ENCODE peak calls at places on chromosome 15, in six cellular contexts. One of them, this sample, is unnamed.

GRCh38 chr15:79197285-79197684 is 85.2 kb upstream of the ANKRD34C start:
- DNase-seq in stimulated activated naive CD8-positive, alpha-beta T cell treated with anti-CD3 and anti-CD28 coated beads, Interleukin-15, amount 100 ng/mL, for 72 hours: no peak
- DNase-seq in NCI-H460: no peak
- DNase-seq in stimulated activated CD4-positive, alpha-beta T cell treated with anti-CD3 and anti-CD28 coated beads, Interleukin-4, amount 100 ng/mL, for 48 hours: no peak
- DNase-seq in lower lobe of right lung: no peak
- DNase-seq in CD4-positive, alpha-beta memory T cell: no peak
- DNase-seq in this sample: no peak

GRCh38 chr15:78987891-78988360 is 43.1 kb upstream of the CTSH start:
- DNase-seq in stimulated activated naive CD8-positive, alpha-beta T cell treated with anti-CD3 and anti-CD28 coated beads, Interleukin-15, amount 100 ng/mL, for 72 hours: no peak
- DNase-seq in NCI-H460: no peak
- DNase-seq in stimulated activated CD4-positive, alpha-beta T cell treated with anti-CD3 and anti-CD28 coated beads, Interleukin-4, amount 100 ng/mL, for 48 hours: no peak
- DNase-seq in lower lobe of right lung: peak
- DNase-seq in CD4-positive, alpha-beta memory T cell: no peak
- DNase-seq in this sample: no peak

GRCh38 chr15:66027268-66027806 is 158.0 kb downstream of the RAB11A start:
- DNase-seq in stimulated activated naive CD8-positive, alpha-beta T cell treated with anti-CD3 and anti-CD28 coated beads, Interleukin-15, amount 100 ng/mL, for 72 hours: no peak
- DNase-seq in NCI-H460: no peak
- DNase-seq in stimulated activated CD4-positive, alpha-beta T cell treated with anti-CD3 and anti-CD28 coated beads, Interleukin-4, amount 100 ng/mL, for 48 hours: no peak
- DNase-seq in lower lobe of right lung: no peak
- DNase-seq in CD4-positive, alpha-beta memory T cell: no peak
- DNase-seq in this sample: peak

GRCh38 chr15:80375968-80376891 is 28.0 kb upstream of the ARNT2 start:
- DNase-seq in stimulated activated naive CD8-positive, alpha-beta T cell treated with anti-CD3 and anti-CD28 coated beads, Interleukin-15, amount 100 ng/mL, for 72 hours: no peak
- DNase-seq in NCI-H460: no peak
- DNase-seq in stimulated activated CD4-positive, alpha-beta T cell treated with anti-CD3 and anti-CD28 coated beads, Interleukin-4, amount 100 ng/mL, for 48 hours: no peak
- DNase-seq in lower lobe of right lung: no peak
- DNase-seq in CD4-positive, alpha-beta memory T cell: no peak
- DNase-seq in this sample: no peak

GRCh38 chr15:33074942-33075341 is 119.6 kb downstream of the FMN1 start:
- DNase-seq in stimulated activated naive CD8-positive, alpha-beta T cell treated with anti-CD3 and anti-CD28 coated beads, Interleukin-15, amount 100 ng/mL, for 72 hours: no peak
- DNase-seq in NCI-H460: peak
- DNase-seq in stimulated activated CD4-positive, alpha-beta T cell treated with anti-CD3 and anti-CD28 coated beads, Interleukin-4, amount 100 ng/mL, for 48 hours: no peak
- DNase-seq in lower lobe of right lung: no peak
- DNase-seq in CD4-positive, alpha-beta memory T cell: no peak
- DNase-seq in this sample: no peak

GRCh38 chr15:33894193-33894592 is 74.1 kb upstream of the CHRM5 start:
- DNase-seq in stimulated activated naive CD8-positive, alpha-beta T cell treated with anti-CD3 and anti-CD28 coated beads, Interleukin-15, amount 100 ng/mL, for 72 hours: no peak
- DNase-seq in NCI-H460: no peak
- DNase-seq in stimulated activated CD4-positive, alpha-beta T cell treated with anti-CD3 and anti-CD28 coated beads, Interleukin-4, amount 100 ng/mL, for 48 hours: no peak
- DNase-seq in lower lobe of right lung: no peak
- DNase-seq in CD4-positive, alpha-beta memory T cell: no peak
- DNase-seq in this sample: no peak

GRCh38 chr15:70258369-70259029 is 160.8 kb upstream of the TLE3 start:
- DNase-seq in stimulated activated naive CD8-positive, alpha-beta T cell treated with anti-CD3 and anti-CD28 coated beads, Interleukin-15, amount 100 ng/mL, for 72 hours: peak
- DNase-seq in NCI-H460: no peak
- DNase-seq in stimulated activated CD4-positive, alpha-beta T cell treated with anti-CD3 and anti-CD28 coated beads, Interleukin-4, amount 100 ng/mL, for 48 hours: peak
- DNase-seq in lower lobe of right lung: peak
- DNase-seq in CD4-positive, alpha-beta memory T cell: peak
- DNase-seq in this sample: no peak

GRCh38 chr15:48361690-48362089 is 30.5 kb downstream of the DUT start:
- DNase-seq in stimulated activated naive CD8-positive, alpha-beta T cell treated with anti-CD3 and anti-CD28 coated beads, Interleukin-15, amount 100 ng/mL, for 72 hours: no peak
- DNase-seq in NCI-H460: no peak
- DNase-seq in stimulated activated CD4-positive, alpha-beta T cell treated with anti-CD3 and anti-CD28 coated beads, Interleukin-4, amount 100 ng/mL, for 48 hours: no peak
- DNase-seq in lower lobe of right lung: no peak
- DNase-seq in CD4-positive, alpha-beta memory T cell: no peak
- DNase-seq in this sample: no peak

GRCh38 chr15:97966924-97967620 is 6.6 kb downstream of the ARRDC4 start:
- DNase-seq in stimulated activated naive CD8-positive, alpha-beta T cell treated with anti-CD3 and anti-CD28 coated beads, Interleukin-15, amount 100 ng/mL, for 72 hours: no peak
- DNase-seq in NCI-H460: no peak
- DNase-seq in stimulated activated CD4-positive, alpha-beta T cell treated with anti-CD3 and anti-CD28 coated beads, Interleukin-4, amount 100 ng/mL, for 48 hours: no peak
- DNase-seq in lower lobe of right lung: no peak
- DNase-seq in CD4-positive, alpha-beta memory T cell: no peak
- DNase-seq in this sample: no peak

GRCh38 chr15:31605467-31605931 is 278.9 kb downstream of the KLF13 start:
- DNase-seq in stimulated activated naive CD8-positive, alpha-beta T cell treated with anti-CD3 and anti-CD28 coated beads, Interleukin-15, amount 100 ng/mL, for 72 hours: no peak
- DNase-seq in NCI-H460: no peak
- DNase-seq in stimulated activated CD4-positive, alpha-beta T cell treated with anti-CD3 and anti-CD28 coated beads, Interleukin-4, amount 100 ng/mL, for 48 hours: no peak
- DNase-seq in lower lobe of right lung: no peak
- DNase-seq in CD4-positive, alpha-beta memory T cell: no peak
- DNase-seq in this sample: peak

GRCh38 chr15:59185725-59186124 is 20.9 kb upstream of the LDHAL6B start:
- DNase-seq in stimulated activated naive CD8-positive, alpha-beta T cell treated with anti-CD3 and anti-CD28 coated beads, Interleukin-15, amount 100 ng/mL, for 72 hours: no peak
- DNase-seq in NCI-H460: no peak
- DNase-seq in stimulated activated CD4-positive, alpha-beta T cell treated with anti-CD3 and anti-CD28 coated beads, Interleukin-4, amount 100 ng/mL, for 48 hours: no peak
- DNase-seq in lower lobe of right lung: no peak
- DNase-seq in CD4-positive, alpha-beta memory T cell: no peak
- DNase-seq in this sample: no peak

GRCh38 chr15:73683624-73684536 is at the start of gene CD276:
- DNase-seq in stimulated activated naive CD8-positive, alpha-beta T cell treated with anti-CD3 and anti-CD28 coated beads, Interleukin-15, amount 100 ng/mL, for 72 hours: no peak
- DNase-seq in NCI-H460: peak
- DNase-seq in stimulated activated CD4-positive, alpha-beta T cell treated with anti-CD3 and anti-CD28 coated beads, Interleukin-4, amount 100 ng/mL, for 48 hours: no peak
- DNase-seq in lower lobe of right lung: peak
- DNase-seq in CD4-positive, alpha-beta memory T cell: peak
- DNase-seq in this sample: peak

GRCh38 chr15:60020736-60021135 is 16.6 kb downstream of the FOXB1 start:
- DNase-seq in stimulated activated naive CD8-positive, alpha-beta T cell treated with anti-CD3 and anti-CD28 coated beads, Interleukin-15, amount 100 ng/mL, for 72 hours: no peak
- DNase-seq in NCI-H460: no peak
- DNase-seq in stimulated activated CD4-positive, alpha-beta T cell treated with anti-CD3 and anti-CD28 coated beads, Interleukin-4, amount 100 ng/mL, for 48 hours: no peak
- DNase-seq in lower lobe of right lung: no peak
- DNase-seq in CD4-positive, alpha-beta memory T cell: no peak
- DNase-seq in this sample: no peak

GRCh38 chr15:80456517-80457497 is 52.6 kb downstream of the ARNT2 start:
- DNase-seq in stimulated activated naive CD8-positive, alpha-beta T cell treated with anti-CD3 and anti-CD28 coated beads, Interleukin-15, amount 100 ng/mL, for 72 hours: no peak
- DNase-seq in NCI-H460: no peak
- DNase-seq in stimulated activated CD4-positive, alpha-beta T cell treated with anti-CD3 and anti-CD28 coated beads, Interleukin-4, amount 100 ng/mL, for 48 hours: no peak
- DNase-seq in lower lobe of right lung: no peak
- DNase-seq in CD4-positive, alpha-beta memory T cell: no peak
- DNase-seq in this sample: no peak

GRCh38 chr15:73108676-73109075 is 56.4 kb downstream of the NEO1 start:
- DNase-seq in stimulated activated naive CD8-positive, alpha-beta T cell treated with anti-CD3 and anti-CD28 coated beads, Interleukin-15, amount 100 ng/mL, for 72 hours: no peak
- DNase-seq in NCI-H460: no peak
- DNase-seq in stimulated activated CD4-positive, alpha-beta T cell treated with anti-CD3 and anti-CD28 coated beads, Interleukin-4, amount 100 ng/mL, for 48 hours: no peak
- DNase-seq in lower lobe of right lung: no peak
- DNase-seq in CD4-positive, alpha-beta memory T cell: no peak
- DNase-seq in this sample: peak

GRCh38 chr15:39208187-39208586 is 372.7 kb upstream of the THBS1 start:
- DNase-seq in stimulated activated naive CD8-positive, alpha-beta T cell treated with anti-CD3 and anti-CD28 coated beads, Interleukin-15, amount 100 ng/mL, for 72 hours: no peak
- DNase-seq in NCI-H460: no peak
- DNase-seq in stimulated activated CD4-positive, alpha-beta T cell treated with anti-CD3 and anti-CD28 coated beads, Interleukin-4, amount 100 ng/mL, for 48 hours: no peak
- DNase-seq in lower lobe of right lung: no peak
- DNase-seq in CD4-positive, alpha-beta memory T cell: no peak
- DNase-seq in this sample: no peak

GRCh38 chr15:71080705-71081104 is 34.6 kb upstream of the THSD4 start:
- DNase-seq in stimulated activated naive CD8-positive, alpha-beta T cell treated with anti-CD3 and anti-CD28 coated beads, Interleukin-15, amount 100 ng/mL, for 72 hours: no peak
- DNase-seq in NCI-H460: no peak
- DNase-seq in stimulated activated CD4-positive, alpha-beta T cell treated with anti-CD3 and anti-CD28 coated beads, Interleukin-4, amount 100 ng/mL, for 48 hours: no peak
- DNase-seq in lower lobe of right lung: no peak
- DNase-seq in CD4-positive, alpha-beta memory T cell: no peak
- DNase-seq in this sample: peak

GRCh38 chr15:34582461-34583357 is 742 bp downstream of the GOLGA8B start:
- DNase-seq in stimulated activated naive CD8-positive, alpha-beta T cell treated with anti-CD3 and anti-CD28 coated beads, Interleukin-15, amount 100 ng/mL, for 72 hours: peak
- DNase-seq in NCI-H460: no peak
- DNase-seq in stimulated activated CD4-positive, alpha-beta T cell treated with anti-CD3 and anti-CD28 coated beads, Interleukin-4, amount 100 ng/mL, for 48 hours: no peak
- DNase-seq in lower lobe of right lung: no peak
- DNase-seq in CD4-positive, alpha-beta memory T cell: peak
- DNase-seq in this sample: peak

GRCh38 chr15:93261845-93262244 is 172.8 kb upstream of the RGMA start:
- DNase-seq in stimulated activated naive CD8-positive, alpha-beta T cell treated with anti-CD3 and anti-CD28 coated beads, Interleukin-15, amount 100 ng/mL, for 72 hours: no peak
- DNase-seq in NCI-H460: no peak
- DNase-seq in stimulated activated CD4-positive, alpha-beta T cell treated with anti-CD3 and anti-CD28 coated beads, Interleukin-4, amount 100 ng/mL, for 48 hours: no peak
- DNase-seq in lower lobe of right lung: no peak
- DNase-seq in CD4-positive, alpha-beta memory T cell: no peak
- DNase-seq in this sample: no peak